ENCODE peak calls at places on chromosomes 11 and 22, in seven cellular contexts. A is PC-3, T is mesenchymal stem cell, N is Karpas-422, J is IMR-90, L is neural progenitor cell, I is H9. W is an unnamed sample.

GRCh38 chr11:118401151-118401879 is at the start of gene ATP5MG:
- DNase-seq in L (peak), A (peak), J (peak), I (peak), N (peak), T (peak), W (peak)

GRCh38 chr22:36541831-36542391 is 12.9 kb upstream of the EIF3D start:
- DNase-seq in T (peak), I (no peak), J (peak), N (no peak), L (no peak), A (peak), W (no peak)

GRCh38 chr22:29268511-29269229 is 602 bp downstream of the EWSR1 start:
- DNase-seq in A (peak), T (peak), N (peak), I (no peak), J (peak), L (peak), W (peak)

GRCh38 chr11:29751618-29752017 is 265.2 kb downstream of the KCNA4 start:
- DNase-seq in T (no peak), N (no peak), J (no peak), A (no peak), I (no peak), L (no peak), W (no peak)

GRCh38 chr11:95058622-95059021 is 8.1 kb upstream of the SRSF8 start:
- DNase-seq in N (no peak), L (no peak), J (no peak), I (no peak), T (no peak), A (no peak), W (no peak)

GRCh38 chr11:132337819-132338416 is 967.5 kb downstream of the NTM start:
- DNase-seq in L (no peak), J (no peak), N (no peak), T (no peak), I (no peak), A (no peak), W (no peak)

GRCh38 chr11:285021-285893 is 3.7 kb upstream of the PGGHG start:
- DNase-seq in N (no peak), A (no peak), T (no peak), I (peak), L (no peak), J (no peak), W (peak)

GRCh38 chr11:70668204-70669202 is 270.2 kb downstream of the CTTN start:
- DNase-seq in L (no peak), A (peak), J (peak), N (no peak), T (no peak), I (no peak), W (no peak)

GRCh38 chr11:11978792-11979486 is 29.5 kb downstream of the DKK3 start:
- DNase-seq in J (peak), T (peak), I (peak), L (no peak), A (no peak), N (no peak), W (peak)

GRCh38 chr11:2365571-2366210 is 11.4 kb upstream of the CD81 start:
- DNase-seq in A (no peak), L (no peak), T (no peak), J (no peak), N (no peak), I (no peak), W (no peak)

GRCh38 chr11:86790073-86790727 is 10.1 kb upstream of the PRSS23 start:
- DNase-seq in I (no peak), J (no peak), A (peak), N (no peak), L (no peak), T (no peak), W (no peak)

GRCh38 chr11:122656073-122656630 is 630 bp downstream of the UBASH3B start:
- DNase-seq in T (peak), J (peak), A (peak), N (peak), I (peak), L (peak), W (no peak)

GRCh38 chr22:50548913-50549790 is 3.5 kb downstream of the KLHDC7B start:
- DNase-seq in A (no peak), J (no peak), I (no peak), T (no peak), N (no peak), L (no peak), W (no peak)

GRCh38 chr11:330307-330693 is 9.6 kb upstream of the IFITM3 start:
- DNase-seq in T (no peak), L (no peak), I (peak), N (no peak), A (no peak), J (no peak), W (peak)

GRCh38 chr11:123653405-123653996 is 923 bp downstream of the SCN3B start:
- DNase-seq in L (no peak), J (no peak), I (no peak), N (no peak), T (no peak), A (peak), W (no peak)

GRCh38 chr11:130737866-130738431 is 178.3 kb downstream of the SNX19 start:
- DNase-seq in I (no peak), T (peak), N (no peak), L (no peak), A (peak), J (peak), W (peak)

GRCh38 chr11:97883086-97883485 is 1137.7 kb upstream of the CNTN5 start:
- DNase-seq in A (no peak), N (no peak), J (no peak), T (no peak), I (no peak), L (no peak), W (no peak)

GRCh38 chr11:79400717-79401330 is 40.0 kb downstream of the TENM4 start:
- DNase-seq in I (peak), N (peak), J (peak), A (peak), L (peak), T (peak), W (peak)

GRCh38 chr11:115489466-115489865 is 14.7 kb downstream of the CADM1 start:
- DNase-seq in A (no peak), L (no peak), I (no peak), J (no peak), T (no peak), N (no peak), W (no peak)

GRCh38 chr11:60890696-60891095 is 15.7 kb downstream of the PRPF19 start:
- DNase-seq in L (no peak), T (no peak), A (no peak), J (no peak), I (no peak), N (no peak), W (peak)

GRCh38 chr11:45252134-45252856 is 33.8 kb downstream of the SYT13 start:
- DNase-seq in T (peak), L (peak), A (peak), J (peak), I (peak), N (peak), W (peak)

GRCh38 chr11:74926304-74927030 is 22.4 kb downstream of the XRRA1 start:
- DNase-seq in N (no peak), L (no peak), I (no peak), A (peak), J (peak), T (peak), W (no peak)

GRCh38 chr11:47616726-47617416 is 22.7 kb upstream of the C1QTNF4 start:
- DNase-seq in L (peak), I (peak), J (peak), T (peak), N (peak), A (peak), W (peak)

GRCh38 chr11:19953909-19954308 is 206.4 kb downstream of the DBX1 start:
- DNase-seq in N (peak), I (peak), T (peak), L (peak), A (peak), J (peak), W (peak)

GRCh38 chr11:61553373-61554171 is 27.3 kb downstream of the SYT7 start:
- DNase-seq in A (no peak), N (no peak), I (no peak), J (no peak), L (no peak), T (no peak), W (no peak)

GRCh38 chr11:100563541-100564280 is 123.4 kb upstream of the ARHGAP42 start:
- DNase-seq in L (no peak), I (no peak), J (peak), T (peak), A (no peak), N (no peak), W (no peak)

GRCh38 chr11:69799582-69799981 is 19.6 kb downstream of the FGF3 start:
- DNase-seq in T (peak), I (peak), J (peak), A (peak), N (peak), L (peak), W (peak)

GRCh38 chr22:20319745-20320658 is at the start of gene DGCR6L:
- DNase-seq in L (peak), I (peak), J (peak), A (peak), N (peak), T (peak), W (peak)

GRCh38 chr11:45158210-45158644 is 11.8 kb downstream of the PRDM11 start:
- DNase-seq in N (no peak), L (peak), I (no peak), T (peak), A (no peak), J (no peak), W (peak)

GRCh38 chr11:61626580-61627380 is 45.9 kb upstream of the SYT7 start:
- DNase-seq in L (no peak), N (no peak), T (peak), J (peak), A (peak), I (peak), W (peak)

GRCh38 chr22:44091751-44092150 is 67.6 kb downstream of the PARVB start:
- DNase-seq in T (no peak), L (no peak), A (no peak), N (no peak), J (no peak), I (no peak), W (no peak)

GRCh38 chr11:73972620-73973449 is 9.8 kb downstream of the UCP2 start:
- DNase-seq in J (no peak), N (peak), I (no peak), A (no peak), T (no peak), L (no peak), W (peak)

GRCh38 chr11:66287256-66288137 is 1.4 kb downstream of the YIF1A start:
- DNase-seq in J (no peak), L (no peak), A (no peak), N (no peak), I (no peak), T (no peak), W (no peak)
- H3K9ac ChIP-seq in J (peak), L (no peak), A (peak), N (peak), I (no peak), T (peak), W (peak)

GRCh38 chr22:19138217-19139000 is 6.0 kb downstream of the ESS2 start:
- DNase-seq in I (no peak), L (no peak), J (no peak), A (no peak), N (no peak), T (no peak), W (no peak)
- H3K27ac ChIP-seq in I (no peak), L (no peak), J (no peak), A (no peak), N (no peak), T (no peak), W (no peak)

GRCh38 chr11:10601722-10602281 is 33.3 kb upstream of the LYVE1 start:
- DNase-seq in N (no peak), A (no peak), L (no peak), J (no peak), I (no peak), T (no peak), W (no peak)
- H3K9ac ChIP-seq in N (no peak), A (no peak), L (no peak), J (no peak), I (no peak), T (no peak), W (no peak)

DNA sequence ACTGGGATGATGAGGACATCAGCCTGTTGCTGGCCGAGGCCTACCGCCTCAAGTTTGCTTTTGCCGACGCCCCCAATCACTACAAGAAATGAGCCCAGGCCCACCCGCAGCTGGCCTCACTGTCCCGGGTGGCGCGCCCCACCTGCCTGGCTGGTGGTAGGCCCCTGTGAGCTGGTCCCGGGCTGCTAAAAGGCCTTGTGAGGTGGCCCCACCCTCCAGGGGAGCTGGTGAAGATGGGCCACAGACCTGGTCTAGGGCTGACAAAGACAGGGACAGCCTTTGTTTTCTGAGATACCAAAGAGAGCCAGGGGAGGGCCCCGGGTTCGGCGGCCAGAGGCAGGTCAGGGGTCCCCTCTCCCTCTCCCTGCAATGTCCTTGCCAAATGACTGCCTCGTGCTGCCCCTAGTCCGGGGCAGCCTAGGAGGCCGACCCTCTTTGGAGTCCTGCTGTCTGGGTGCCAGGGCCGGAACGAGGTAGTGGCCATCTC is 411.1 kb downstream of the TBC1D22A start:
- DNase-seq in T (no peak), A (no peak), I (no peak), J (no peak), N (no peak), L (no peak), W (peak)
- H3K27ac ChIP-seq in T (no peak), A (no peak), I (no peak), J (no peak), N (no peak), L (no peak), W (no peak)

DNA sequence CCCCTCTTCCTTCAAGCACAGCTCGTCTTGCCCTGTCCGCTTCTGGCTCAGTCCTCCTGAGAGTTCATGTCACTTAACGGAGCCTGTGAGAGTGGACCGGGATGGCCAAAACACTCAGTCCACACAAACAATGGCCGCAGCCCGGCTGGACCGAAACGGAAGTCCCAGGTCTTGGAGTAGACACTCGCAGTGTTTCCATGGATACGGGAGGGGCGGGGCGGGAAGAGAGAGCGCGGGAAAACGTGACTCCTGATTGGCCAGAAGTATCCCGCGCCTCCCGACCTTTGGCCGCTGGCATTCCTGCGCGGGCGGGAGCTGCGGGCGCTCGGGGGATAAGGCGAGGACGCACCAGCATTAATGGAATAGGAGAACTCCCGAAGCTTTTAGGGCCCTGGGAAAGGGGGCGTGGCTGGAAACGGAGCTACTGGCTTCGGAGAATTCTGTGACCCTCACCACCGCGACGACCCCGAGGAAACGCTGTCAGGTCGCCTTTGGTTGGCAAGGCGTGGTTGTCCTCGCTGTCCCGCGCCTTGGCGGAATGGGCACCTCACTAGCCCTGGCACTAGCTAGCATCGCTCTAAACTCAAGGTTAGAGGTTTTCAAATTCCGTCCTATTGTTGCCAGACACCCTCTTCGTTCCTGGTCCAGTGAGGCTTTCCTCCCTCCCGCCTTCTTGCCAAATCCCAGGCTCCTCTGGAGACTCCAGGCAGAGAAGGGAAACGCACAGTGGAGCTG is at the start of the genes NLRP14 and ZNF214:
- DNase-seq in I (peak), A (peak), L (peak), T (peak), N (no peak), J (peak), W (peak)
- H3K9ac ChIP-seq in I (peak), A (peak), L (peak), T (peak), N (no peak), J (peak), W (peak)

GRCh38 chr11:108614086-108614485 is 20.5 kb upstream of the EXPH5 start:
- DNase-seq in I (no peak), T (no peak), N (no peak), A (peak), L (no peak), J (no peak), W (no peak)

GRCh38 chr11:108606495-108607160 is 13.1 kb upstream of the EXPH5 start:
- DNase-seq in I (no peak), N (no peak), J (peak), A (peak), L (no peak), T (no peak), W (no peak)

GRCh38 chr11:108606070-108606469 is 12.5 kb upstream of the EXPH5 start:
- DNase-seq in J (no peak), L (no peak), I (no peak), A (no peak), N (no peak), T (no peak), W (no peak)

GRCh38 chr11:108608548-108608947 is 15.0 kb upstream of the EXPH5 start:
- DNase-seq in A (no peak), T (no peak), L (no peak), J (no peak), I (no peak), N (no peak), W (no peak)

DNA sequence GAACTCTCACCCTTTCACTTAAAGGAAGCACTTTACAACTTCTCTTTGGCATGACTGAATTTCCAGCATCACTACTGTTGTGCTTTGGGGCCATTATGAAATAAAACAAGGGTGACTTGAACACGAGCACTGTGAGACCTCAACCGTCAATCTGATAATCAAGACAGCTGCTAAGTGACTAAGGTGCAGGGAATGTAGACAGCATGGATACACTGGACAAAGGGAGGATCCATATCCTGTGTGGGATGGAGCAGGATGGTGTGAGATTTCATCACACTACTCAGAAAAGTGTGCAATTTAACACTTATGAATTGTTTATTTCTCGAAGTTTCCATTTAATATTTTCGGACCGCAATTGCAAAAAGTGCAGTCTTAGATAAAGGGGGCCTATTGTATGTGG is 16.1 kb upstream of the EXPH5 start:
- DNase-seq in J (peak), I (no peak), L (no peak), T (peak), A (peak), N (no peak), W (no peak)
- H3K27ac ChIP-seq in J (no peak), I (no peak), L (no peak), T (no peak), A (no peak), N (no peak), W (no peak)

GRCh38 chr11:111302298-111302697 is 4.0 kb downstream of the POU2AF3 start:
- DNase-seq in L (no peak), J (no peak), T (no peak), A (no peak), I (no peak), N (peak), W (no peak)
- H3K9ac ChIP-seq in L (no peak), J (no peak), T (no peak), A (no peak), I (no peak), N (no peak), W (no peak)

GRCh38 chr22:35386670-35387288 is 5.9 kb downstream of the HMOX1 start:
- DNase-seq in J (no peak), T (no peak), I (no peak), A (no peak), N (no peak), L (no peak), W (no peak)

GRCh38 chr22:35384973-35385588 is 4.2 kb downstream of the HMOX1 start:
- DNase-seq in J (no peak), N (no peak), T (no peak), L (no peak), I (no peak), A (no peak), W (no peak)

GRCh38 chr22:35383679-35384071 is 2.8 kb downstream of the HMOX1 start:
- DNase-seq in I (no peak), N (no peak), J (no peak), A (no peak), T (no peak), L (no peak), W (no peak)

GRCh38 chr22:35381424-35381772 is 502 bp downstream of the HMOX1 start:
- DNase-seq in T (no peak), I (no peak), N (no peak), J (no peak), A (no peak), L (no peak), W (no peak)

DNA sequence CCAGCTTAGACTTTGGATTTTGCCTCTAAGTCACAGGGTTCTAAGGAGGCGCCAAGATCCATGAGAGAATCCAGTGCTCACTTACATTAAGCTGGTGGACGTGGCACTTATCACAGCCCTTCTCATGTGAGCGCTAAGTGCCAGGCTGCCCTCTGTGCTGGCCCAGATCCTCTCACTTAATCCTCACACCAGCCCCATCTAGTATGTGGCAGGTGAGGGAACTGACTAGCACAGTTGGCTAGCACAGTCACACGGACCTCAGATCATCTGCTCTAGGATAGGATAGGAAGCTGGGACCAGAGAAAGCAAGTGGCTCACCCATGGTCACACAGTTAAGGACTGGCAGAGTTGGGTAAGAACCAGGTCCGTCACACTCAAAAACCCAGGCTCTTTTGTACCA is 3.7 kb downstream of the HMOX1 start:
- DNase-seq in T (no peak), N (no peak), I (no peak), L (no peak), J (no peak), A (no peak), W (no peak)
- H3K27ac ChIP-seq in T (no peak), N (no peak), I (no peak), L (no peak), J (no peak), A (no peak), W (no peak)

GRCh38 chr11:33616552-33616951 is 84.1 kb downstream of the C11orf91 start:
- DNase-seq in L (no peak), A (no peak), N (no peak), J (peak), T (no peak), I (no peak), W (no peak)
- H3K9ac ChIP-seq in L (no peak), A (no peak), N (no peak), J (no peak), T (no peak), I (no peak), W (no peak)